ENCODE peak calls at places on chromosomes 13 and 19, in nine cellular contexts. C is caudate nucleus; V is CD4-positive, alpha-beta T cell; B is cardiac muscle cell; W is dorsolateral prefrontal cortex; L is astrocyte; D is neuronal stem cell; Z is IMR-90; H is ovary. U is an unnamed sample.

GRCh38 chr13:110108348-110109139 is 198.4 kb downstream of the COL4A1 start:
- DNase-seq in B (peak; percentile 94), V (no peak), L (peak; percentile 78), C (peak; percentile 77), D (peak; percentile 48), Z (peak; percentile 88), H (peak; percentile 80), W (peak; percentile 67), U (peak; percentile 61)

GRCh38 chr13:70080030-70080429 is 27.6 kb upstream of the ATXN8OS start:
- DNase-seq in H (no peak), C (peak; percentile 2), V (no peak), Z (no peak), L (no peak), W (no peak), D (no peak), B (no peak), U (no peak)

GRCh38 chr13:59834801-59835200 is 328.9 kb downstream of the DIAPH3 start:
- DNase-seq in H (no peak), W (no peak), C (no peak), Z (peak; percentile 49), L (peak; percentile 88), D (no peak), B (peak; percentile 17), V (no peak), U (no peak)

GRCh38 chr13:47933688-47934011 is 67.4 kb downstream of the SUCLA2 start:
- DNase-seq in B (peak; percentile 30), V (no peak), L (peak; percentile 36), H (no peak), Z (peak; percentile 17), W (no peak), D (no peak), C (no peak), U (no peak)

GRCh38 chr13:71499235-71499634 is 367.8 kb downstream of the DACH1 start:
- DNase-seq in W (no peak), C (no peak), H (no peak), B (no peak), D (no peak), V (no peak), L (no peak), Z (no peak), U (no peak)

GRCh38 chr19:5121286-5122120 is 152.6 kb downstream of the KDM4B start:
- DNase-seq in V (no peak), C (peak; percentile 53), Z (no peak), W (no peak), D (no peak), L (no peak), B (no peak), H (no peak), U (no peak)

GRCh38 chr19:20558571-20558970 is 7.0 kb downstream of the ZNF737 start:
- DNase-seq in W (no peak), Z (no peak), L (no peak), C (no peak), H (no peak), D (no peak), B (no peak), V (no peak), U (no peak)

GRCh38 chr19:3492919-3493318 is 7.6 kb downstream of the DOHH start:
- DNase-seq in C (no peak), B (no peak), Z (no peak), D (no peak), W (no peak), L (no peak), H (no peak), V (no peak), U (no peak)

DNA sequence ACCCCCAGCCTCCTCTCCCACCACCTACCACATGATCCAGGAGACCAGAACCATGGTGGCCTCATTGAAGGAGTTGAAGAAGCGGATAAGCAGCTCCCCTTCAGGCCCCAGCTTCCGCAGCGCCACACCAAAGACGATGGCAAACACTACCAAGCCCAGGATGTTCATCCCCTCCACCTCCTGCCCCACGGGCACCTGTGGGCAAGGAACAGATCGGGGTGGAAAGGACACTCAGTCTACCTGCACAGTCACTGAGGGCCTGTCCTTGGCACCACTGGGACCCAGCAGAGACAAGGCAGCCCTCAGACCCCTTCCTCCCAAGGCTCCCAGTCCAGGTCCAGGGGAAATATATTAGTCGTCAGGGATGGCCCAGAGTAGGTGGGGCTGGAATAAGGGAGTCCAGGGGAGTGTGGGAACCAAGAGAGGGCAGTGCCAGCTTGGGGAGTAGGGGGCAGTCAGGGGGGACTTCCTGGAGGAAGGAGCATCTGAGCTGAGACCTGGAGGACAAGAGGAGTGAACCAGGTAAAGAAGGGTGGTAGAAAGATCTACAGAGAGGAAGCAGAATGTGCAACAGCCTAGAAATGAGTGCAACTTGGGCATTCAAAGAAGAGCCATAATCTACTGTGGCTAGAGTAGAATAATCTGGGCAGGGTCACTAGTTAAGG is 5.9 kb downstream of the SLC1A5 start:
- DNase-seq in B (no peak), Z (no peak), D (no peak), C (no peak), W (no peak), H (no peak), V (no peak), L (no peak), U (no peak)
- H3K27ac ChIP-seq in B (no peak overlapping the region), Z (peak overlapping the region; percentile 5), D (no peak overlapping the region), C (no peak overlapping the region), W (no peak overlapping the region), H (no peak overlapping the region), V (no peak overlapping the region), L (no peak overlapping the region), U (no peak overlapping the region)

GRCh38 chr19:38561053-38561606 is 56.6 kb downstream of the MAP4K1 start:
- DNase-seq in L (no peak), H (no peak), D (no peak), V (no peak), B (no peak), C (no peak), Z (no peak), W (no peak), U (no peak)

GRCh38 chr19:38561658-38562057 is 56.1 kb downstream of the MAP4K1 start:
- DNase-seq in H (no peak), B (no peak), W (no peak), C (no peak), Z (no peak), V (no peak), L (no peak), D (no peak), U (no peak)

GRCh38 chr19:38559428-38560401 is 58.0 kb downstream of the MAP4K1 start:
- DNase-seq in B (no peak), W (no peak), V (no peak), C (no peak), H (no peak), D (no peak), L (peak; percentile 22), Z (no peak), U (no peak)

GRCh38 chr19:38563475-38563874 is 54.3 kb downstream of the MAP4K1 start:
- DNase-seq in C (no peak), D (no peak), Z (no peak), V (no peak), H (no peak), L (no peak), B (no peak), W (no peak), U (no peak)

DNA sequence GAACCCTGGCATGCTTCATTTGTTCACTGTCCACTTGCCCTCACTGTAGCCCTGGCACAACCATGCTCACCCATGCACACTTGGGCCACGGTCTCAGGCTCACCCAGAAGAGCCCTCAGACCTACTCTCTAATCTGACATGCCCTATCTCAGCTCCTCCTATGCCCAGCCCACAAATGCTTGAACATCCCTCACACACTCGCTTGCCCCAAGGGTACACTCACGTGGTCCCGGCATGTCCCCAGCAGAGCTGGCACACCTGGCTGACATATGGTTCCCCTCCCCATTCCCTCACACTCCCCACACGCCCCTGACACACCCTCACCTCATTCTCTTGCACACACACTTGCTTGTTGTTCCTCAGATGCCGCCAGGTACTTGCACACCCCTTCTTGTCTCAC is 55.7 kb downstream of the MAP4K1 start:
- DNase-seq in L (no peak), H (no peak), B (no peak), C (no peak), V (no peak), W (no peak), D (no peak), Z (no peak), U (no peak)
- H3K27ac ChIP-seq in L (no peak overlapping the region), H (no peak overlapping the region), B (no peak overlapping the region), C (no peak overlapping the region), V (no peak overlapping the region), W (no peak overlapping the region), D (no peak overlapping the region), Z (no peak overlapping the region), U (no peak overlapping the region)

GRCh38 chr13:85655040-85655439 is 144.2 kb downstream of the SLITRK6 start:
- DNase-seq in C (no peak), D (no peak), B (no peak), L (no peak), V (no peak), H (no peak), Z (no peak), W (no peak), U (no peak)

GRCh38 chr13:85652536-85652935 is 146.7 kb downstream of the SLITRK6 start:
- DNase-seq in H (no peak), L (no peak), D (no peak), C (no peak), W (no peak), Z (no peak), V (no peak), B (no peak), U (no peak)

GRCh38 chr13:85653681-85654080 is 145.5 kb downstream of the SLITRK6 start:
- DNase-seq in L (no peak), D (no peak), V (no peak), B (no peak), C (no peak), H (no peak), Z (no peak), W (no peak), U (no peak)

GRCh38 chr13:85651440-85651839 is 147.8 kb downstream of the SLITRK6 start:
- DNase-seq in H (no peak), C (peak; percentile 10), L (peak; percentile 64), B (no peak), D (no peak), V (no peak), W (no peak), Z (peak; percentile 16), U (no peak)

DNA sequence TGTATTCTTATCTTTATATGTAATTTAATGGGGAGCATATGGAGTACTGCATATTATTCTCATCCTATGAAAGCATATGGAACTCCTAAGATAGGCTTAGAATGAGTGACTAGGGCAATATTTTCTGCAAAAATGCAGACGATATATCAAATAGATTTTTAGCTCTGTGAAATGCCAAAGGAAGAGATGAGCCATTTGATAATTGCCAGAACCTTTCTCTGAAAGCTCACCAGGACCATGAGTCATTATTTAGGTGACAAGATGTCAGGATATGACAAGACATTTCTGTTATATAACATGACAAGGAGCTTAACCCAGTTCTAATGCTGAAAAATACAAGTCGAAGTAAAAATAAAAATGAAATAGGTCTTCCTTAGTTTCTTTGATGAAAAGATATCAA is 145.0 kb downstream of the SLITRK6 start:
- DNase-seq in W (no peak), Z (no peak), B (no peak), C (peak; percentile 62), L (no peak), D (no peak), V (no peak), H (no peak), U (no peak)
- H3K27ac ChIP-seq in W (no peak overlapping the region), Z (no peak overlapping the region), B (no peak overlapping the region), C (no peak overlapping the region), L (no peak overlapping the region), D (no peak overlapping the region), V (no peak overlapping the region), H (no peak overlapping the region), U (no peak overlapping the region)

GRCh38 chr19:48311384-48311783 is 14.0 kb upstream of the EMP3 start:
- DNase-seq in Z (no peak), H (no peak), W (no peak), V (no peak), B (no peak), L (no peak), D (no peak), C (no peak), U (no peak)

GRCh38 chr19:48315712-48316111 is 9.6 kb upstream of the EMP3 start:
- DNase-seq in H (no peak), D (no peak), L (no peak), C (no peak), V (no peak), B (no peak), W (no peak), Z (no peak), U (no peak)

GRCh38 chr19:48308695-48309586 is 16.4 kb upstream of the EMP3 start:
- DNase-seq in L (no peak), D (no peak), Z (no peak), C (peak; percentile 80), W (no peak), B (peak; percentile 39), V (no peak), H (no peak), U (peak; percentile 39)

DNA sequence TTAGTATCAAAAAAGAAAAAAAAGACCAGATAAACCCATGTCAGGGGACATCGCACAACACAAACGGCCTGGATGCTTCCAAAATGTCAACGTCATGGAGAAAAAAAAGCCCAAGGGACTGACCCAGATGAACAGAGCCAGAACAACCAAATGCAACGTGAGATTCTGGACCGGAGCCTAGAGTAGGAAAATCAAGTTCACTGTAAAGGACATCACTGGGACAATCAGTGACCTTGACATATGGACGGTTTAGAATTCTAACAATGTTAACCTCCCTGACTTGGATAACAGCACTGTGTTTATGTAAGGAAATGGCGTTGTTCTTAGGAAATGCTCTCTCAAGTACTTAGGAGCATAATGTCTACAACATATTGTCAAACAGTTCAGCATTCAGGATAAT is 15.1 kb upstream of the EMP3 start:
- DNase-seq in L (no peak), D (no peak), H (no peak), Z (no peak), B (peak; percentile 22), W (no peak), V (no peak), C (no peak), U (no peak)
- H3K27ac ChIP-seq in L (no peak overlapping the region), D (no peak overlapping the region), H (no peak overlapping the region), Z (no peak overlapping the region), B (no peak overlapping the region), W (no peak overlapping the region), V (no peak overlapping the region), C (no peak overlapping the region), U (no peak overlapping the region)